ENCODE peak calls at places on chromosomes 5 and 9, in eight cellular contexts. R is caudate nucleus, T is transverse colon, N is fibroblast of lung, X is adipocyte, I is activated T-cell treated with anti-CD3 and anti-CD28 coated beads for 1 hour, Y is T-helper 17 cell, Q is NCI-H2029. L is an unnamed sample.

GRCh38 chr9:137268538-137269201 is 8.9 kb upstream of the TOR4A start:
- DNase-seq in R (no peak), T (no peak), N (no peak), X (no peak), I (no peak), Y (no peak), Q (no peak), L (no peak)

GRCh38 chr9:124251605-124252366 is 6.0 kb upstream of the NEK6 start:
- DNase-seq in R (no peak), T (no peak), N (peak; percentile 85), X (peak; percentile 61), I (no peak), Y (no peak), Q (no peak), L (no peak)

GRCh38 chr5:135391123-135391868 is 7.7 kb downstream of the MACROH2A1 start:
- DNase-seq in R (no peak), T (no peak), N (peak; percentile 98), X (peak; percentile 79), I (no peak), Y (no peak), Q (no peak), L (no peak)

GRCh38 chr5:72204946-72205345 is 97.7 kb downstream of the MAP1B start:
- DNase-seq in R (no peak), T (no peak), N (peak; percentile 44), X (peak; percentile 32), I (no peak), Y (no peak), Q (no peak), L (no peak)

GRCh38 chr5:151480384-151480783 is 33.0 kb downstream of the SLC36A1 start:
- DNase-seq in R (no peak), T (peak; percentile 17), N (peak; percentile 40), X (peak; percentile 68), I (no peak), Y (no peak), Q (no peak), L (no peak)

GRCh38 chr9:38066167-38066906 is 2.7 kb downstream of the SHB start:
- DNase-seq in R (no peak), T (no peak), N (no peak), X (no peak), I (no peak), Y (no peak), Q (no peak), L (no peak)

GRCh38 chr9:5510360-5510931 is at the start of gene PDCD1LG2:
- DNase-seq in R (no peak), T (no peak), N (peak; percentile 87), X (peak; percentile 83), I (no peak), Y (no peak), Q (no peak), L (no peak)

GRCh38 chr5:113354056-113354455 is 80.7 kb downstream of the TSSK1B start:
- DNase-seq in R (no peak), T (no peak), N (peak; percentile 43), X (peak; percentile 32), I (no peak), Y (no peak), Q (no peak), L (no peak)

GRCh38 chr9:130024597-130024994 is 18.4 kb downstream of the FNBP1 start:
- DNase-seq in R (no peak), T (no peak), N (peak; percentile 70), X (no peak), I (no peak), Y (no peak), Q (peak; percentile 2), L (no peak)

GRCh38 chr9:125932012-125932411 is 184.8 kb downstream of the PBX3 start:
- DNase-seq in R (peak; percentile 16), T (peak; percentile 18), N (peak; percentile 99), X (peak; percentile 80), I (no peak), Y (no peak), Q (peak; percentile 78), L (no peak)

GRCh38 chr9:97578846-97579245 is 54.3 kb downstream of the TSTD2 start:
- DNase-seq in R (no peak), T (no peak), N (no peak), X (no peak), I (no peak), Y (no peak), Q (no peak), L (no peak)

GRCh38 chr9:133401588-133401987 is 16.2 kb downstream of the REXO4 start:
- DNase-seq in R (no peak), T (no peak), N (no peak), X (no peak), I (no peak), Y (no peak), Q (no peak), L (no peak)

GRCh38 chr9:129914051-129914450 is 78.8 kb downstream of the USP20 start:
- DNase-seq in R (no peak), T (no peak), N (no peak), X (no peak), I (no peak), Y (no peak), Q (no peak), L (no peak)

GRCh38 chr5:102596951-102597350 is 98.2 kb upstream of the SLCO6A1 start:
- DNase-seq in R (no peak), T (no peak), N (peak; percentile 17), X (no peak), I (no peak), Y (no peak), Q (no peak), L (no peak)

GRCh38 chr5:93035194-93035593 is 545.8 kb downstream of the NR2F1-AS1 start:
- DNase-seq in R (no peak), T (no peak), N (peak; percentile 25), X (no peak), I (no peak), Y (no peak), Q (no peak), L (no peak)

GRCh38 chr5:113378960-113379541 is 55.7 kb downstream of the TSSK1B start:
- DNase-seq in R (peak; percentile 9), T (peak; percentile 63), N (no peak), X (peak; percentile 86), I (peak; percentile 30), Y (no peak), Q (no peak), L (peak; percentile 57)

GRCh38 chr5:14254686-14255085 is 111.5 kb downstream of the TRIO start:
- DNase-seq in R (no peak), T (no peak), N (no peak), X (no peak), I (no peak), Y (no peak), Q (no peak), L (no peak)